ENCODE peak calls at places on chromosomes 13 and 19, in five cellular contexts. E is H1, L is K562, Q is HepG2, T is GM12878. N is an unnamed sample.

GRCh38 chr13:42628666-42629065 is 54.7 kb downstream of the TNFSF11 start:
- DNase-seq in E (no peak), L (no peak), Q (no peak), T (no peak), N (no peak)

GRCh38 chr13:113437408-113438010 is 15.8 kb downstream of the ADPRHL1 start:
- DNase-seq in E (no peak), L (no peak), Q (peak), T (no peak), N (no peak)

GRCh38 chr13:80379245-80379644 is 38.3 kb upstream of the SPRY2 start:
- DNase-seq in E (no peak), L (no peak), Q (no peak), T (no peak), N (peak)

GRCh38 chr13:51044023-51044665 is 66.9 kb downstream of the C13orf42 start:
- DNase-seq in E (no peak), L (no peak), Q (no peak), T (no peak), N (no peak)

GRCh38 chr13:110134801-110135200 is 172.2 kb downstream of the COL4A1 start:
- DNase-seq in E (no peak), L (no peak), Q (no peak), T (no peak), N (no peak)

GRCh38 chr19:11092181-11092538 is 2.9 kb downstream of the LDLR start:
- DNase-seq in E (no peak), L (no peak), Q (peak), T (no peak), N (peak)

GRCh38 chr13:29572575-29572974 is 22.9 kb downstream of the SLC7A1 start:
- DNase-seq in E (no peak), L (no peak), Q (no peak), T (no peak), N (no peak)

GRCh38 chr13:98796798-98797197 is 44.3 kb upstream of the SLC15A1 start:
- DNase-seq in E (no peak), L (peak), Q (no peak), T (no peak), N (no peak)

GRCh38 chr13:99962242-99962641 is 9.3 kb downstream of the ZIC5 start:
- DNase-seq in E (no peak), L (no peak), Q (no peak), T (no peak), N (no peak)

GRCh38 chr19:8021374-8021773 is 15.9 kb upstream of the ELAVL1 start:
- DNase-seq in E (no peak), L (no peak), Q (no peak), T (no peak), N (no peak)

GRCh38 chr19:6232567-6232966 is 47.2 kb downstream of the MLLT1 start:
- DNase-seq in E (no peak), L (no peak), Q (no peak), T (no peak), N (no peak)

GRCh38 chr13:20320885-20321284 is 88.8 kb upstream of the GJB6 start:
- DNase-seq in E (no peak), L (no peak), Q (no peak), T (no peak), N (no peak)

GRCh38 chr19:38362076-38362945 is 12.1 kb upstream of the PSMD8 start:
- DNase-seq in E (peak), L (peak), Q (peak), T (no peak), N (peak)

GRCh38 chr19:23384858-23385257 is 10.4 kb downstream of the ZNF91 start:
- DNase-seq in E (no peak), L (no peak), Q (no peak), T (no peak), N (no peak)

GRCh38 chr13:97938701-97939475 is 14.6 kb upstream of the IPO5 start:
- DNase-seq in E (no peak), L (no peak), Q (no peak), T (no peak), N (no peak)

DNA sequence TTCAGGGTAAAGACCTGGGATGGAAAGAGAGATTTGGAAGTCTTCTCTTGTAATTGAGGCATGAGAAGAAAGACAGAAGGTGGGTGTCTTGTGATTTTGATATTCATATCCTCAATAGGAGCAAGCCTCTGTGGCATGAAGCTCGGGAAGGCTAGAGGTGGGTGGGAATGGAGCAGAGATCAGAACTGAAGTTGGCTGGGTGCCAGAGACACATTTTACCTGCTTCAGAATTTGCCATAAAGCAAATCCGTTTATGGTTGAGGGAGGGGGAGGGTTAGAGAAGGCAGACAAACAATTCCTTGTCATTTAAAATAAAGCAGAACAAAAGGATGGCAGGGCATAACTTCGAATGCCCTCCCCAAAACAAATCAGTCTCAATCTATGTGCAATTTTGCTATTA is 305.9 kb downstream of the KLF5 start:
- DNase-seq in E (no peak), L (no peak), Q (no peak), T (no peak), N (no peak)
- TF ChIP-seq HDAC2 in E (no peak), L (no peak), Q (no peak), T (no peak), N (no peak)

DNA sequence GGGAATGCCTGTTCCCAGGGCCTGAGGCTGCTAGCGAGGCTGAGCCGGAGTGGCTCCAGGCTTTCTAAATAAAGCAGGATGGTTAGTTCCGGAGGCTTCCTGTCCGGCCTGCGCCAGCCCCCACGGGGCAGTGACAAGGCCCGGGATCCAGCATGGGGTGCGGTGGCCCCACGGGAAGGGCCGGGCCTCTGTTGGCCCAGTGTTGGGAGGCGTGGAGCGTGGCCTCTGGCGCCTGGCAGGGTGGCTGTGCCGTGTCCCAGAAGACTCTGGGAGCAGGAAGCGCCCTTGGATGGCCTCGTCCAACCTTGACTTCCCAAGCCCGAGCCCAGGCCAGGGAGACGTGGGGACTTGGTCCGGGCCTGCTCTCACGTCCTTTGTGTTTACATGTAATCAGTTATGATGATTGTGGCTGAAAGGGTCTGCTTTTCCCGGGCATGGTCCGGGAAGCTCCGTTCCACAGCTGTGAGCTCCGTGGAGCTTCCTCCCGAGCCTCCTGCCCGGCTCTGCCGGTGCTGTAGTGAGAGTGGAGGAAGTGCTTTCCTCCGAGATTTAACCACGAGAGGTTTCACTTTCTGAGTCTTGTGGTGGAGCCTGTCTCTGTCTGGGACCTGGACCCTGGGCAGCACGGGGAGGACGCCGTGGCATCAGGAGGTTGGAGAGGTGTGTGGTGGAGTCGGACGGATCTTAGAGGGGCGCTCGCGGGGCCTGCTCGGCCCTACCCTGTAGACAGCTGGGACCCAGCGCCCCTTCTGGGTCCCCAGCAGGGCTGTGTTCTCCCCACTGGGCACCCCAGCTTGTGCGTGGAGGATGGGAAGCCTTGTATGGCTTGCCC is 4.6 kb downstream of the GNA11 start:
- DNase-seq in E (no peak), L (no peak), Q (no peak), T (no peak), N (no peak)
- TF ChIP-seq POLR2A in E (no peak), L (no peak), Q (no peak), T (no peak), N (no peak)

DNA sequence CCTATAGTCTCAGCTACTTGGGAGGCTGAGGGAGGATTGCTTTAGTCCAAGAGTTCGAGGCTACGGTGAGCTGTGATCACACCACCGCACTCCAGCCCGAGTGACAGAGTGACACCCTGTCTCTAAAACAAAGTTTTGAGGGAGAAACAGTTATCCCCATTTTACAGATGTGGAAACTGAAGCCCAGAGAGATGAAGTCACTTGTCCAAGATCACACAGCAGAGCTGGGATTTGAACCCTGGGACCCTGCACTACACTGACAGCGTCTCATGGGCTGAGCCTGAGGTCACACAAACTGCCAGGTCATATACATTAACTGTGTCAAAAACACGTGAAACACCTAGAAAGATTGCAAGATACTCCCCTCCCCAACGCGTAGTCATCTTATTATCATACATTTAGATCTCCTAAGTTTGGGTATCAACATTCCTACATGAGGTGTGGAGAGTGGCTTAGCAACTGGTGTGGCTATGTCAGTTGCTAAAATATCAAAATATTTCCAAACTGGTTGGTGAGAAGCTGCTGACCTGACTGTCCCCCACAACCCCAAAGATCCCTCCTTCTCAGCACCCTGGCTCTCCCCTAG is 8.2 kb downstream of the FCGBP start:
- DNase-seq in E (no peak), L (no peak), Q (no peak), T (no peak), N (no peak)
- TF ChIP-seq HDAC2 in E (no peak), L (no peak), Q (no peak), T (no peak), N (no peak)

GRCh38 chr13:33544308-33544707 is 258.8 kb upstream of the STARD13 start:
- DNase-seq in E (no peak), L (no peak), Q (no peak), T (no peak), N (no peak)

GRCh38 chr13:33543631-33544030 is 258.1 kb upstream of the STARD13 start:
- DNase-seq in E (no peak), L (no peak), Q (no peak), T (no peak), N (no peak)

GRCh38 chr13:33541962-33542308 is 256.4 kb upstream of the STARD13 start:
- DNase-seq in E (no peak), L (no peak), Q (no peak), T (no peak), N (no peak)

GRCh38 chr13:33542309-33543088 is 256.9 kb upstream of the STARD13 start:
- DNase-seq in E (peak), L (peak), Q (peak), T (peak), N (peak)

GRCh38 chr13:33543089-33543459 is 257.5 kb upstream of the STARD13 start:
- DNase-seq in E (peak), L (no peak), Q (no peak), T (no peak), N (no peak)
- TF ChIP-seq POLR2A in E (peak), L (no peak), Q (no peak), T (no peak), N (no peak)

GRCh38 chr19:49554701-49555181 is 25.6 kb downstream of the NOSIP start:
- DNase-seq in E (no peak), L (no peak), Q (no peak), T (no peak), N (no peak)
- TF ChIP-seq HDAC2 in E (no peak), L (no peak), Q (no peak), T (no peak), N (no peak)